ENCODE peak calls at places on chromosomes 2 and 18, in four cellular contexts. One of them, this sample, is unnamed.

GRCh38 chr2:83459456-83459855 is 999.6 kb downstream of the SUCLG1 start:
- DNase-seq in CD8-positive, alpha-beta T cell: no peak
- DNase-seq in brain microvascular endothelial cell: no peak
- DNase-seq in B cell: no peak
- DNase-seq in this sample: no peak

GRCh38 chr2:111054791-111055627 is 65.7 kb upstream of the BCL2L11 start:
- DNase-seq in CD8-positive, alpha-beta T cell: no peak
- DNase-seq in B cell: peak
- DNase-seq in brain microvascular endothelial cell: no peak
- DNase-seq in this sample: no peak

GRCh38 chr2:11564864-11565567 is 31.2 kb downstream of the GREB1 start:
- DNase-seq in brain microvascular endothelial cell: no peak
- DNase-seq in CD8-positive, alpha-beta T cell: no peak
- DNase-seq in B cell: no peak
- DNase-seq in this sample: no peak

GRCh38 chr18:77765468-77765867 is 515.8 kb downstream of the GALR1 start:
- DNase-seq in CD8-positive, alpha-beta T cell: no peak
- DNase-seq in B cell: no peak
- DNase-seq in brain microvascular endothelial cell: peak
- DNase-seq in this sample: peak

GRCh38 chr2:72913531-72914225 is 3.6 kb upstream of the EMX1 start:
- DNase-seq in B cell: no peak
- DNase-seq in CD8-positive, alpha-beta T cell: no peak
- DNase-seq in brain microvascular endothelial cell: no peak
- DNase-seq in this sample: peak

GRCh38 chr18:59848002-59848401 is 51.8 kb upstream of the PMAIP1 start:
- DNase-seq in CD8-positive, alpha-beta T cell: no peak
- DNase-seq in brain microvascular endothelial cell: no peak
- DNase-seq in B cell: no peak
- DNase-seq in this sample: no peak

GRCh38 chr2:29212009-29212408 is 96.8 kb downstream of the CLIP4 start:
- DNase-seq in CD8-positive, alpha-beta T cell: no peak
- DNase-seq in brain microvascular endothelial cell: no peak
- DNase-seq in B cell: no peak
- DNase-seq in this sample: no peak

GRCh38 chr2:26241928-26242436 is 2.5 kb downstream of the HADHA start:
- DNase-seq in B cell: no peak
- DNase-seq in CD8-positive, alpha-beta T cell: no peak
- DNase-seq in brain microvascular endothelial cell: no peak
- DNase-seq in this sample: no peak

GRCh38 chr2:133097666-133098065 is 427.7 kb upstream of the LYPD1 start:
- DNase-seq in brain microvascular endothelial cell: peak
- DNase-seq in B cell: no peak
- DNase-seq in CD8-positive, alpha-beta T cell: no peak
- DNase-seq in this sample: no peak

GRCh38 chr2:179265082-179265575 is 497 bp upstream of the SESTD1 start:
- DNase-seq in brain microvascular endothelial cell: no peak
- DNase-seq in B cell: no peak
- DNase-seq in CD8-positive, alpha-beta T cell: no peak
- DNase-seq in this sample: no peak

GRCh38 chr2:179266271-179266670 is 1.6 kb upstream of the SESTD1 start:
- DNase-seq in brain microvascular endothelial cell: no peak
- DNase-seq in CD8-positive, alpha-beta T cell: no peak
- DNase-seq in B cell: no peak
- DNase-seq in this sample: no peak

GRCh38 chr2:179263015-179263414 is 1.6 kb downstream of the SESTD1 start:
- DNase-seq in CD8-positive, alpha-beta T cell: no peak
- DNase-seq in brain microvascular endothelial cell: no peak
- DNase-seq in B cell: no peak
- DNase-seq in this sample: no peak

GRCh38 chr2:179263460-179264237 is 983 bp downstream of the SESTD1 start:
- DNase-seq in brain microvascular endothelial cell: peak
- DNase-seq in CD8-positive, alpha-beta T cell: no peak
- DNase-seq in B cell: no peak
- DNase-seq in this sample: peak

DNA sequence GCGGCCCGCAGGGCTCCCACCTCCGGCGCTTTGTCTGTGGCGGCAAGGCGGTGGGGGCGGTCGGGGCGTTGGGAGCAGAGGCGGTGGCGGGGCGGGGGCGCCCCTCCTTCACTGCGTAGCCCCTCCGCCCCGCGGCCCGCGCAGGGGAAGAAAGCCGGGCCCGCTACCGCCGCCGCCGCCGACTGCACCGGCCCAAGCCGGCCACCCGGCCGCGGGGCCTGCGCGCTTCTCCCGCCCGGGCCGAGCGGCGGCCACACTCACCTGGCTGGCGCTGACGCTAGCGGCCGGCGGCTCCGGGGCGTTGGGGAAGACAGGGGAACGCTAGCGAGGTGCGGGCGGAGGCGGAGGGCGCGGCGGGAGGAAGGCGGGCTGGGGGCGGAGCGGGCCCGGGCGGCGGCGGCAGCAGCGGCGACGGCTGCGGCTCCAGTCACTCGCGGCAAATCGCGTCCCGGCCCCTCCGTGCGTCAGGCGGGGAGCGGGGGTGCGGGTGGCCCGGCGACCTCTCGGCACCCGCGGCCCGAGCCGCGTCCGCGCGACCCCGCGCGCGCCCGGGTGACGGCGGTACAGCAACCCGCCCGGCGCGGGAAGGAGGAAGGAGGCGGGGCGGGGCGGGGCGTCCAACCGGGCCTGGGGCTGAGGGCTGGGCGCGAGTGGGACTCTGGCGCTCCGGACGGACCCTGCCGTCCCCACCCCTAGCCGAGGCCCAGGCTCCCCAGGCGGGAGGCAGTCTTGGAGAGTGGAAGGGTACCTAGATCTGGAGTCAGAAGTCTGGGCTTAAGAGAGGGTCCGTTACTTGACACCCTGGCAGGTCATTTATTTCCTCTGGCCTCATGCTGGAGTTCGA is at the start of gene SESTD1:
- DNase-seq in CD8-positive, alpha-beta T cell: peak
- DNase-seq in B cell: peak
- DNase-seq in brain microvascular endothelial cell: no peak
- DNase-seq in this sample: peak
- TF ChIP-seq CTCF in CD8-positive, alpha-beta T cell: no peak
- TF ChIP-seq CTCF in B cell: no peak
- TF ChIP-seq CTCF in brain microvascular endothelial cell: no peak
- TF ChIP-seq CTCF in this sample: no peak

GRCh38 chr18:34866739-34867138 is 156.6 kb downstream of the DTNA start:
- DNase-seq in B cell: no peak
- DNase-seq in brain microvascular endothelial cell: no peak
- DNase-seq in CD8-positive, alpha-beta T cell: no peak
- DNase-seq in this sample: no peak
- TF ChIP-seq CTCF in B cell: peak
- TF ChIP-seq CTCF in brain microvascular endothelial cell: peak
- TF ChIP-seq CTCF in CD8-positive, alpha-beta T cell: peak
- TF ChIP-seq CTCF in this sample: peak

DNA sequence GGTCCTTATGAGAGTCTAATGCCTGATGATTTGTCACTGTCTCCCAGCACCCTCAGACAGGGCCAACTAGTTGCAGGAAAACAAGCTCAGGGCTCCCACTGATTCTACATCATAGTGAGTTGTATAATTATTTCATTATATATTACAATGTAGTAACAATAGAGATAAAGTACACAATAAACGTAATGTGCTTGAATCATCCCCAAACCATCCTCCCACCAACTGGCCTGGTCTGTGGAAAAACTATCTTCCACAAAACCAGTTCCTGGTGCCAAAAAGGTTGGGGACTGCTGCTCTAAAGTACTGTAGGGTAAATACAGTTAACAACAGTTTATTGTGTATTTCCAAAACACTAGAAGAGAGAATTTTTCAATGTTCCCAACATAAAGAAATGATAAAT is 91.8 kb upstream of the TFCP2L1 start:
- DNase-seq in B cell: no peak
- DNase-seq in CD8-positive, alpha-beta T cell: no peak
- DNase-seq in brain microvascular endothelial cell: peak
- DNase-seq in this sample: no peak
- TF ChIP-seq CTCF in B cell: no peak
- TF ChIP-seq CTCF in CD8-positive, alpha-beta T cell: no peak
- TF ChIP-seq CTCF in brain microvascular endothelial cell: no peak
- TF ChIP-seq CTCF in this sample: no peak

DNA sequence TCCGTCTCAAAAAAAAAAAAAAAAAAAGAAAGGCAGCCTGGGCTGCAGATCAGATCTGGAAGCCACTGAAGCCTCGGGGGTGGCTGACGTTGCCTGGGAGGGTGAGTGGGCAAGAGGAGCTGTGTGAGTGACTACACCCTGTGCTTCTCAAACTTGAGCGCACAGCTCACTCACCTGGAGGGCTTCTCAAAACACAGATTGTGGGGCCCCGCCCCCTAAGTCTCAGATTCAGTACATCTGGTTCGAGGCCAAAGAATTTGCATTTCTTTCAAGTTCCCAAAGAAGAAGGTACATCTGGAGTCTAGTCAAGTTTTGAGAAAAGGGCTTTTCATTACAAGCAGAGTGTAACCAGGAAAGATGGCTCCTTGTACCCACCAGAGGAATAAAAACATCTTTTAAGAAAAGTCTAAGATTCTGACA is 97.7 kb upstream of the CAB39 start:
- DNase-seq in brain microvascular endothelial cell: no peak
- DNase-seq in CD8-positive, alpha-beta T cell: no peak
- DNase-seq in B cell: peak
- DNase-seq in this sample: no peak
- TF ChIP-seq CTCF in brain microvascular endothelial cell: no peak
- TF ChIP-seq CTCF in CD8-positive, alpha-beta T cell: no peak
- TF ChIP-seq CTCF in B cell: no peak
- TF ChIP-seq CTCF in this sample: no peak

DNA sequence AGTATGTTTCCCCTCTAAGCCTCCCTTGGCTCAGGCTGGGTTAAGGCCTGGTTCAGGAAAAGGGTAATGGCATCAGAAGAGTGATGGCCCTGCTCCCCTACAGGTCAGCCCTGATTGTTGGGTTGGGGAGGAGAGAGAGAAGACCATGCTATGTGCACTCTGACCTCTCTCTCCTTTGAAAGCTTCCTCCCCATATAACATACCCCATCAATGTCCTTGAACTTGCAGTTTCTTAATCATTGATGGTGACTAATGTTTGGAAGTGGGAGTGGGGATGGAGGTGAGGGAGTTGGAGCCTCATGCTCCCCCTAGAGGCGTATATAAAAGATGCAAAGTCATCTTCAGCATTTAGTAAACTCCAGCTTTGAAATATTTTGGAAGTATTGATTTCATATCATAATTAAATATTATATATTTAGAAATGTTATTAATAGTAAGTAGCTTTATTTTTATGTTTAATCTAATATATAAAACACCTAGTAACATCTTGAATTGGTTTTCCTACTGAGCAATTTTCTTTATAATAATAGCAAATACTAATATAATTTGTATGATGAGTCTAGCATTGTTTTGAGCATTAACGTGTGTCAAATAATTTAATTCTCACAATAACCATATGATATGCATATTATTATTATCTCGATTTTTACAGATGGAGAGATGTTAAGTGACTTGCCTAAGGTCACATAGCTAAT is 8.8 kb downstream of the PLCL1 start:
- DNase-seq in CD8-positive, alpha-beta T cell: no peak
- DNase-seq in brain microvascular endothelial cell: peak
- DNase-seq in B cell: no peak
- DNase-seq in this sample: no peak
- TF ChIP-seq CTCF in CD8-positive, alpha-beta T cell: peak
- TF ChIP-seq CTCF in brain microvascular endothelial cell: peak
- TF ChIP-seq CTCF in B cell: peak
- TF ChIP-seq CTCF in this sample: peak

DNA sequence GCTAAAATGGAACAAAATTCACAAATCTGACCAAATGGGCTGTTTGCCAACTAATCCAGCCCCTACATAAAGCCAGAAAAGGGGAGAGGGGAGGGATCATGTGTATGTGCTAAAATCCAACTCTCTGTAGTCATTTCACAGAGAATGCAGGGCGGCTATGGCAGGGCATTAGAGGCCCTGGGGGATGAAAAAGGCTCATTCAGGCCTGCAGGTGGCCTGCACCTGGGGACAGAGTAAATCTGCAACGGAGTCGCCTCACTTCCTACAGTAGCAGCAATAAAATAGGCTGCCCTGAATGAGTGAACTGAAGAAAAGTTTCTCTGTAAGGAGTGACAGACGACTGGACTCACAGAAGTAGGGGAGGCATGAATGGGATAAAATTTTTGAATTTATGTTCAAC is 4.1 kb upstream of the ZFP36L2 start:
- DNase-seq in B cell: no peak
- DNase-seq in brain microvascular endothelial cell: no peak
- DNase-seq in CD8-positive, alpha-beta T cell: no peak
- DNase-seq in this sample: no peak
- TF ChIP-seq CTCF in B cell: no peak
- TF ChIP-seq CTCF in brain microvascular endothelial cell: no peak
- TF ChIP-seq CTCF in CD8-positive, alpha-beta T cell: no peak
- TF ChIP-seq CTCF in this sample: no peak

GRCh38 chr2:234747833-234748559 is 203.8 kb upstream of the SH3BP4 start:
- DNase-seq in brain microvascular endothelial cell: no peak
- DNase-seq in B cell: no peak
- DNase-seq in CD8-positive, alpha-beta T cell: no peak
- DNase-seq in this sample: no peak

GRCh38 chr2:234747032-234747431 is 204.8 kb upstream of the SH3BP4 start:
- DNase-seq in CD8-positive, alpha-beta T cell: no peak
- DNase-seq in brain microvascular endothelial cell: no peak
- DNase-seq in B cell: no peak
- DNase-seq in this sample: no peak

GRCh38 chr2:234753701-234754100 is 198.1 kb upstream of the SH3BP4 start:
- DNase-seq in B cell: no peak
- DNase-seq in brain microvascular endothelial cell: no peak
- DNase-seq in CD8-positive, alpha-beta T cell: no peak
- DNase-seq in this sample: no peak

GRCh38 chr2:234754126-234754525 is 197.7 kb upstream of the SH3BP4 start:
- DNase-seq in B cell: no peak
- DNase-seq in brain microvascular endothelial cell: peak
- DNase-seq in CD8-positive, alpha-beta T cell: no peak
- DNase-seq in this sample: no peak

GRCh38 chr2:234751275-234751938 is 200.4 kb upstream of the SH3BP4 start:
- DNase-seq in CD8-positive, alpha-beta T cell: no peak
- DNase-seq in B cell: no peak
- DNase-seq in brain microvascular endothelial cell: no peak
- DNase-seq in this sample: no peak
- TF ChIP-seq CTCF in CD8-positive, alpha-beta T cell: no peak
- TF ChIP-seq CTCF in B cell: no peak
- TF ChIP-seq CTCF in brain microvascular endothelial cell: peak
- TF ChIP-seq CTCF in this sample: no peak